ENCODE peak calls at places on chromosome 19, in four cellular contexts. C is lung microvascular endothelial cell; N is stimulated activated naive CD4-positive, alpha-beta T cell treated with Interleukin-2 at 50 U/mL for 16 hours; D is omental fat pad. G is an unnamed sample.

GRCh38 chr19:49988433-49988832 is 27.5 kb upstream of the SIGLEC11 start:
- DNase-seq in N (peak), C (peak), D (no peak), G (no peak)

GRCh38 chr19:28585796-28586195 is 627.2 kb downstream of the UQCRFS1 start:
- DNase-seq in N (no peak), C (no peak), D (no peak), G (no peak)

GRCh38 chr19:54325194-54325621 is 12.2 kb upstream of the LILRA5 start:
- DNase-seq in N (peak), D (no peak), C (peak), G (peak)

GRCh38 chr19:41353466-41354342 is at the start of gene TGFB1:
- DNase-seq in C (peak), D (peak), N (peak), G (peak)

GRCh38 chr19:34220472-34221063 is 33.8 kb upstream of the GARRE1 start:
- DNase-seq in N (peak), D (peak), C (peak), G (peak)

GRCh38 chr19:42965204-42965603 is 28.2 kb upstream of the PSG7 start:
- DNase-seq in D (no peak), C (no peak), N (no peak), G (no peak)

GRCh38 chr19:17075860-17076538 is 422 bp downstream of the MYO9B start:
- DNase-seq in C (peak), N (peak), D (no peak), G (peak)

GRCh38 chr19:55986487-55986886 is at the start of gene NLRP5:
- DNase-seq in D (no peak), C (no peak), N (no peak), G (no peak)

GRCh38 chr19:48835734-48836088 is 580 bp downstream of the HSD17B14 start:
- DNase-seq in C (peak), D (peak), N (peak), G (peak)

GRCh38 chr19:5407356-5407755 is 47.9 kb upstream of the ZNRF4 start:
- DNase-seq in C (peak), N (no peak), D (no peak), G (no peak)

GRCh38 chr19:3152431-3152780 is 16.6 kb downstream of the GNA15 start:
- DNase-seq in D (no peak), C (no peak), N (no peak), G (no peak)

GRCh38 chr19:17889609-17890214 is 18.0 kb downstream of the SLC5A5 start:
- DNase-seq in C (peak), N (no peak), D (no peak), G (no peak)

GRCh38 chr19:28466107-28467045 is 746.6 kb downstream of the UQCRFS1 start:
- DNase-seq in D (peak), N (peak), C (peak), G (no peak)

GRCh38 chr19:55283548-55284393 is at the start of gene BRSK1:
- DNase-seq in N (peak), D (no peak), C (no peak), G (peak)

GRCh38 chr19:5131866-5132561 is 163.1 kb downstream of the KDM4B start:
- DNase-seq in C (no peak), N (no peak), D (no peak), G (no peak)

GRCh38 chr19:55654323-55654832 is 457 bp upstream of the U2AF2 start:
- DNase-seq in N (peak), D (peak), C (peak), G (peak)

GRCh38 chr19:21586341-21587116 is 81.1 kb downstream of the ZNF429 start:
- DNase-seq in N (no peak), C (no peak), D (no peak), G (no peak)

GRCh38 chr19:1238373-1239303 is 833 bp upstream of the CBARP start:
- DNase-seq in D (no peak), C (no peak), N (no peak), G (no peak)

GRCh38 chr19:6890938-6891337 is 3.6 kb downstream of the ADGRE1 start:
- DNase-seq in C (no peak), N (peak), D (no peak), G (peak)

GRCh38 chr19:33477781-33478180 is 43.8 kb downstream of the PEPD start:
- DNase-seq in D (no peak), C (peak), N (no peak), G (no peak)

GRCh38 chr19:15194938-15195337 is 5.9 kb downstream of the NOTCH3 start:
- DNase-seq in C (no peak), N (no peak), D (no peak), G (no peak)

GRCh38 chr19:36099166-36099785 is 11.7 kb upstream of the OVOL3 start:
- DNase-seq in N (no peak), C (no peak), D (no peak), G (no peak)

GRCh38 chr19:18596752-18597157 is 8.2 kb downstream of the REX1BD start:
- DNase-seq in C (peak), D (no peak), N (no peak), G (no peak)

GRCh38 chr19:6587998-6588507 is 2.9 kb downstream of the CD70 start:
- DNase-seq in N (no peak), C (no peak), D (no peak), G (no peak)

GRCh38 chr19:12346896-12347295 is 13.5 kb upstream of the ZNF563 start:
- DNase-seq in N (peak), D (no peak), C (no peak), G (no peak)

GRCh38 chr19:50658438-50659317 is 9.4 kb downstream of the C19orf81 start:
- DNase-seq in D (no peak), N (peak), C (peak), G (no peak)

G was measured in activated T-helper 9 cell treated with anti-CD3 and anti-CD28 coated beads, Interleukin-2, amount 50 U/mL, for 16 hours.